ENCODE peak calls at places on chromosomes 1 and 21, in five cellular contexts. V, N, Q, L and D are unnamed samples.

GRCh38 chr1:240906477-240906876 is 294.5 kb upstream of the GREM2 start:
- DNase-seq in V (no peak), N (no peak), Q (no peak), L (no peak), D (no peak)

GRCh38 chr1:78760858-78761257 is 111.2 kb downstream of the IFI44 start:
- DNase-seq in V (no peak), N (no peak), Q (no peak), L (no peak), D (no peak)

GRCh38 chr1:213783898-213784297 is 203.9 kb upstream of the PROX1 start:
- DNase-seq in V (no peak), N (no peak), Q (no peak), L (no peak), D (no peak)

GRCh38 chr1:61183471-61184034 is 101.2 kb downstream of the NFIA start:
- DNase-seq in V (no peak), N (peak; percentile 58), Q (peak; percentile 32), L (no peak), D (no peak)

GRCh38 chr1:33466159-33466558 is 6.3 kb upstream of the ZSCAN20 start:
- DNase-seq in V (no peak), N (no peak), Q (no peak), L (no peak), D (no peak)

GRCh38 chr1:193087893-193088292 is 17.3 kb downstream of the GLRX2 start:
- DNase-seq in V (no peak), N (no peak), Q (no peak), L (no peak), D (no peak)

GRCh38 chr21:41865002-41865777 is 14.0 kb downstream of the PRDM15 start:
- DNase-seq in V (no peak), N (peak; percentile 24), Q (no peak), L (no peak), D (no peak)

GRCh38 chr21:39612233-39613028 is at the start of gene B3GALT5:
- DNase-seq in V (no peak), N (no peak), Q (no peak), L (no peak), D (no peak)

GRCh38 chr21:25717491-25718139 is 17.1 kb downstream of the ATP5PF start:
- DNase-seq in V (no peak), N (no peak), Q (no peak), L (no peak), D (no peak)

GRCh38 chr1:181083842-181084605 is 4.5 kb upstream of the IER5 start:
- DNase-seq in V (peak; percentile 86), N (no peak), Q (peak; percentile 57), L (no peak), D (peak; percentile 35)

GRCh38 chr1:71135571-71135970 is 54.7 kb upstream of the ZRANB2 start:
- DNase-seq in V (no peak), N (no peak), Q (no peak), L (no peak), D (no peak)

GRCh38 chr1:183139281-183139942 is 46.7 kb upstream of the LAMC2 start:
- DNase-seq in V (no peak), N (no peak), Q (no peak), L (no peak), D (no peak)

DNA sequence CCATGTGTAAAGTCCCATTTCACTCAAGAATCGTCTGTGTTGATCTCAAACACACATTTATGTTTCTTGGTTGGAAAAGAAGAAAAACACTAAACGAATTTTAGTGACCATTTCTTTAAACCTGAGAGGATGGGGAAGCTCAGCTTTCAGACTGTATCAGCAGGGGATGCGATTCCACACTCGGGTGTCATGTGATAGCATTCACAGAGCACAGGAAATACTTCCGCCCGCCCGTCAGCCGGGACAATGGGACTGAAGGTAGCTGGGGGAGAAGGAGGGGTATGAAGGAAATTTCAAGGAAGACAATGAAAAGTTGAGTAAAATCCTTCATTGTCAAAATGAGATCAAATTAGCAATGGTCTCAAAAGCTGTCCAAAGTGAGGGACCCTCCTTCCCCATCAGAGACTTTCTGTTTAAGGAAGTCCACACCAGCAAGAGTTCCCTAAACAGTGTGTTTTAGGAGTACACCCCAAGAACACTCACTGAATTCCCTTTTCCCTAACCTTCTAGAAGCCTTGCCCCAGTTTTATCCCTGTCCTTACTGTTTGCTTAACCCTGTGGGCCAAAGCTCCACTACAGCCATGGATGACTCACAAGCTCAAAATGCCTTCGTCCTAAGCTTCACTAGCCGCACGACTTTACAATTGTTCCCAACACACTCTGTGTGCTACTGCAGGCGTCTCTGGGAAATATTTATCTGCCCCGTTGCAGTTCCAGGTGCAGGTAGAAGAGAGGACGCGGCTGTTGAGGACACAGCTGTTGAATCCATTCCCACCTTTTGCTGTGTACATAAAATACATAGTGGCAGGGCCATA is 51.4 kb upstream of the SIM2 start:
- DNase-seq in V (no peak), N (no peak), Q (no peak), L (no peak), D (no peak)
- TF ChIP-seq POLR2A in V (no peak), N (no peak), Q (no peak), L (no peak), D (no peak)

GRCh38 chr1:112704511-112704907 is 2.4 kb downstream of the RHOC start:
- DNase-seq in V (no peak), N (no peak), Q (no peak), L (no peak), D (peak; percentile 58)

GRCh38 chr1:112706505-112707216 is at the start of gene RHOC:
- DNase-seq in V (peak; percentile 94), N (no peak), Q (peak; percentile 74), L (no peak), D (no peak)

GRCh38 chr1:112703706-112704105 is 3.2 kb downstream of the RHOC start:
- DNase-seq in V (no peak), N (no peak), Q (no peak), L (no peak), D (no peak)

GRCh38 chr1:112707217-112708001 is 482 bp upstream of the RHOC start:
- DNase-seq in V (peak; percentile 97), N (peak; percentile 86), Q (peak; percentile 90), L (peak; percentile 18), D (peak; percentile 80)

DNA sequence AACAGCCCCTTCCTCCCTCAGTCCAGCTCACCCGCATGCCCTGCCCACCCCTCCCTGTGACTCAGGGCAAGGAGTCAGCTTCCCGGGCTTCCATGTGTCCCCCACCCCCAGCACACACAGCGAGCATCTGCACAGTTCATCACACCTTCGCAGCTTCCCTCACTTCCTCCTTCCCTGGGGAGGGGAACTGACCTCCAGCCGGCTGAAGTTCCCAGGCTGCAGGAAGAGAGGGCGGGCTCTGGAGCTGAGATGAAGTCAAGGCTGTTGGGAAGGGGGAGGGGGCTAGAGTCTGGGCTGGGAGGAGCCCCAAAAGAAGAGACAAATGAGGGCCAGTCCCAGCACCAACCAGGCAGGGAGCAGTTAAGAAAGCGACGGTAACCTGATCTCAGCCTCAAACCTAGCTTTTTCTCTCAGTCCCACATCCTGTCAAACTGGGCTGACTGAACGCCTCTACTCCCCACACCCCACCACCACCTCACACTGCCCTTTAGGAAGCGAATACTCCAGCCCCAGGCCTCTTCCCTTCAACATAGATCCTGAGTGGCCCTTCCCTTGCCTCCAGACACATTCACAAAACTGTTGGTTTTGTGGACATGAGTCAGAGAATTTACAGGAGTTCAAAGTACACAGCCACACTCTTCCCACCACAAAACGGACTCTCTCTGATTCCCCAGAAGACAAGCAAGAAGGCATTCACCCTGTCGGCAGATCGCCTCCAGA is 1.9 kb downstream of the RHOC start:
- DNase-seq in V (peak; percentile 97), N (peak; percentile 84), Q (peak; percentile 90), L (no peak), D (peak; percentile 91)
- TF ChIP-seq POLR2A in V (no peak), N (no peak), Q (peak; percentile 83), L (no peak), D (peak; percentile 18)

DNA sequence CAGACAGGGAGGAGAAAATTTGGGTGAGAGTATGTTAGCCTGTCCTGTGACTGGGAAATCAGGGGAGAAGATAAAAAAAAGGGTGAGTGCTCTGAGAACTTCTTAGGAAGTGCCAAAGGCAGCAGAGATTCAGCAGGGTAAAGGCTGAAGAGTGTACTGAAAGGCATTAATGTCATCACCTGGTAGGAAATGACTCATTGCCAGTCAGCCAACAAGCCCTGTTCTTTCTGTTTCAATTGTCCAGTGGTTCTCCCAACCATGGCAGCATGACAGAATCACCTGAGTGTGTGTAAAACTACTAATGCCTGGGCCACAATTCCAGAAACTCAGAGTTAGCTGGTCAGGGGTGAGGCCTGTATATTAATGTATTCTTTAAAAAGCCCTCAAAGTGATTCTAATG is 83.5 kb downstream of the INTS7 start:
- DNase-seq in V (no peak), N (no peak), Q (no peak), L (no peak), D (no peak)
- TF ChIP-seq POLR2A in V (no peak), N (no peak), Q (no peak), L (no peak), D (no peak)

GRCh38 chr1:2344121-2344681 is 47.2 kb downstream of the MORN1 start:
- DNase-seq in V (no peak), N (no peak), Q (no peak), L (no peak), D (no peak)
- TF ChIP-seq POLR2A in V (no peak), N (no peak), Q (no peak), L (no peak), D (no peak)

GRCh38 chr21:37072988-37073416 is at the start of the genes PIGP and TTC3:
- DNase-seq in V (peak; percentile 99), N (peak; percentile 92), Q (peak; percentile 98), L (peak; percentile 37), D (peak; percentile 85)
- TF ChIP-seq POLR2A in V (peak; percentile 31), N (peak; percentile 80), Q (peak; percentile 97), L (no peak), D (peak; percentile 84)

GRCh38 chr1:45490623-45491463 is at the start of gene TESK2:
- DNase-seq in V (peak; percentile 100), N (peak; percentile 97), Q (peak; percentile 98), L (peak; percentile 94), D (peak; percentile 97)
- TF ChIP-seq POLR2A in V (no peak), N (peak; percentile 50), Q (peak; percentile 89), L (no peak), D (peak; percentile 94)

GRCh38 chr1:58814251-58815068 is 30.6 kb upstream of the JUN start:
- DNase-seq in V (peak; percentile 91), N (peak; percentile 74), Q (peak; percentile 45), L (no peak), D (peak; percentile 28)
- TF ChIP-seq POLR2A in V (no peak), N (no peak), Q (peak; percentile 9), L (no peak), D (no peak)

DNA sequence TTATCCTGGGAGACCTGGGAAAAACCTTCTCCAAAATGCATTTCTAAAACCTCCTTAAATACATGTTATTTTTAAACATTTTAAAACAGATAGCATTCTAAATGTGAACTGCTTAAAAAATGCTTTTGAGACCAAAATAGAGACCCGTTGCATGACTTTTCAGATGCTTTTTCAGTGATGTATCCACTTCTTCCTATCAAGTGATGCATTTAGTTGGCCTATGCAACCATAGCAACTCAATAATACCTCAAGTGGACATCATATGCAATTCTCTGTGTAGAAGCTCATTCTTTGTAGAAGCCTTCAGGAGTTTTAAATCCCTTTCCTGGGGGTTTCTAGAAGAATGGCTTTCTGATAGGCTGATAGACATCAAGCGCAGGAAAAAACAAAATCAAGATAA is 94.5 kb upstream of the RAVER2 start:
- DNase-seq in V (no peak), N (no peak), Q (no peak), L (no peak), D (no peak)
- TF ChIP-seq POLR2A in V (no peak), N (no peak), Q (no peak), L (no peak), D (no peak)